ENCODE peak calls at places on chromosomes 12 and 14, in seven cellular contexts. One of them, this sample, is unnamed.
A peak's percentile ranks its signal among the peaks of the same experiment; 100 is the strongest.

GRCh38 chr12:56243731-56244181 is 13.9 kb downstream of the SLC39A5 start:
- DNase-seq in omental fat pad: no peak
- DNase-seq in WTC11: no peak
- DNase-seq in glutamatergic neuron: no peak
- DNase-seq in cardiac fibroblast: peak; percentile 29
- DNase-seq in fibroblast of lung: no peak
- DNase-seq in endodermal cell: no peak
- DNase-seq in this sample: no peak

GRCh38 chr14:78005325-78005724 is 164.8 kb upstream of the NRXN3 start:
- DNase-seq in omental fat pad: no peak
- DNase-seq in WTC11: no peak
- DNase-seq in fibroblast of lung: peak; percentile 94
- DNase-seq in glutamatergic neuron: no peak
- DNase-seq in cardiac fibroblast: peak; percentile 40
- DNase-seq in endodermal cell: no peak
- DNase-seq in this sample: no peak

GRCh38 chr14:74516451-74517155 is 23.0 kb downstream of the ISCA2 start:
- DNase-seq in glutamatergic neuron: no peak
- DNase-seq in fibroblast of lung: peak; percentile 53
- DNase-seq in omental fat pad: no peak
- DNase-seq in WTC11: peak; percentile 57
- DNase-seq in cardiac fibroblast: peak; percentile 39
- DNase-seq in endodermal cell: peak; percentile 87
- DNase-seq in this sample: no peak

GRCh38 chr12:55930771-55931316 is at the start of gene DGKA:
- DNase-seq in omental fat pad: no peak
- DNase-seq in WTC11: peak; percentile 55
- DNase-seq in glutamatergic neuron: no peak
- DNase-seq in endodermal cell: peak; percentile 86
- DNase-seq in fibroblast of lung: peak; percentile 71
- DNase-seq in cardiac fibroblast: peak; percentile 85
- DNase-seq in this sample: no peak

GRCh38 chr14:82720431-82720830 is 1186.8 kb upstream of the SEL1L start:
- DNase-seq in cardiac fibroblast: no peak
- DNase-seq in fibroblast of lung: no peak
- DNase-seq in WTC11: no peak
- DNase-seq in glutamatergic neuron: no peak
- DNase-seq in omental fat pad: no peak
- DNase-seq in endodermal cell: no peak
- DNase-seq in this sample: no peak

GRCh38 chr12:116591608-116592115 is 32.5 kb downstream of the MAP1LC3B2 start:
- DNase-seq in cardiac fibroblast: no peak
- DNase-seq in glutamatergic neuron: no peak
- DNase-seq in fibroblast of lung: peak; percentile 52
- DNase-seq in endodermal cell: no peak
- DNase-seq in omental fat pad: no peak
- DNase-seq in WTC11: no peak
- DNase-seq in this sample: no peak

GRCh38 chr12:30286345-30286926 is 409.2 kb downstream of the IPO8 start:
- DNase-seq in cardiac fibroblast: peak; percentile 70
- DNase-seq in fibroblast of lung: peak; percentile 36
- DNase-seq in glutamatergic neuron: no peak
- DNase-seq in WTC11: no peak
- DNase-seq in endodermal cell: no peak
- DNase-seq in omental fat pad: no peak
- DNase-seq in this sample: no peak

GRCh38 chr14:81341405-81342180 is 58.5 kb downstream of the STON2 start:
- DNase-seq in omental fat pad: no peak
- DNase-seq in fibroblast of lung: no peak
- DNase-seq in glutamatergic neuron: no peak
- DNase-seq in endodermal cell: no peak
- DNase-seq in WTC11: no peak
- DNase-seq in cardiac fibroblast: no peak
- DNase-seq in this sample: no peak

GRCh38 chr14:31945701-31946100 is 131.4 kb upstream of the ARHGAP5 start:
- DNase-seq in fibroblast of lung: no peak
- DNase-seq in WTC11: no peak
- DNase-seq in glutamatergic neuron: no peak
- DNase-seq in omental fat pad: no peak
- DNase-seq in cardiac fibroblast: no peak
- DNase-seq in endodermal cell: no peak
- DNase-seq in this sample: no peak

GRCh38 chr12:21371050-21371449 is 1.7 kb upstream of the IAPP start:
- DNase-seq in cardiac fibroblast: no peak
- DNase-seq in omental fat pad: no peak
- DNase-seq in glutamatergic neuron: no peak
- DNase-seq in fibroblast of lung: no peak
- DNase-seq in endodermal cell: peak; percentile 44
- DNase-seq in WTC11: no peak
- DNase-seq in this sample: no peak

GRCh38 chr14:69632154-69632553 is 20.8 kb downstream of the SUSD6 start:
- DNase-seq in omental fat pad: no peak
- DNase-seq in glutamatergic neuron: no peak
- DNase-seq in fibroblast of lung: no peak
- DNase-seq in cardiac fibroblast: no peak
- DNase-seq in WTC11: no peak
- DNase-seq in endodermal cell: peak; percentile 78
- DNase-seq in this sample: no peak

GRCh38 chr12:19220861-19221466 is 91.4 kb downstream of the PLEKHA5 start:
- DNase-seq in omental fat pad: no peak
- DNase-seq in WTC11: no peak
- DNase-seq in glutamatergic neuron: no peak
- DNase-seq in endodermal cell: no peak
- DNase-seq in cardiac fibroblast: peak; percentile 77
- DNase-seq in fibroblast of lung: peak; percentile 93
- DNase-seq in this sample: no peak

GRCh38 chr12:6326316-6326959 is 15.4 kb downstream of the TNFRSF1A start:
- DNase-seq in fibroblast of lung: no peak
- DNase-seq in glutamatergic neuron: peak; percentile 48
- DNase-seq in cardiac fibroblast: peak; percentile 77
- DNase-seq in WTC11: peak; percentile 73
- DNase-seq in omental fat pad: no peak
- DNase-seq in endodermal cell: peak; percentile 93
- DNase-seq in this sample: no peak

GRCh38 chr14:50364792-50365191 is 31.9 kb downstream of the CDKL1 start:
- DNase-seq in endodermal cell: no peak
- DNase-seq in fibroblast of lung: no peak
- DNase-seq in omental fat pad: no peak
- DNase-seq in glutamatergic neuron: no peak
- DNase-seq in WTC11: no peak
- DNase-seq in cardiac fibroblast: no peak
- DNase-seq in this sample: no peak

GRCh38 chr14:69580009-69580577 is 5.4 kb upstream of the CCDC177 start:
- DNase-seq in cardiac fibroblast: peak; percentile 98
- DNase-seq in omental fat pad: no peak
- DNase-seq in WTC11: peak; percentile 73
- DNase-seq in glutamatergic neuron: peak; percentile 58
- DNase-seq in endodermal cell: peak; percentile 91
- DNase-seq in fibroblast of lung: peak; percentile 91
- DNase-seq in this sample: no peak

GRCh38 chr12:115354007-115354452 is 670.1 kb upstream of the TBX3 start:
- DNase-seq in glutamatergic neuron: no peak
- DNase-seq in WTC11: no peak
- DNase-seq in endodermal cell: no peak
- DNase-seq in omental fat pad: no peak
- DNase-seq in cardiac fibroblast: peak; percentile 96
- DNase-seq in fibroblast of lung: peak; percentile 96
- DNase-seq in this sample: peak; percentile 85

GRCh38 chr14:73324536-73324932 is 87.2 kb downstream of the PAPLN start:
- DNase-seq in fibroblast of lung: peak; percentile 6
- DNase-seq in cardiac fibroblast: no peak
- DNase-seq in WTC11: no peak
- DNase-seq in glutamatergic neuron: no peak
- DNase-seq in endodermal cell: no peak
- DNase-seq in omental fat pad: no peak
- DNase-seq in this sample: no peak

GRCh38 chr12:95214466-95214865 is 2.8 kb downstream of the FGD6 start:
- DNase-seq in cardiac fibroblast: no peak
- DNase-seq in omental fat pad: no peak
- DNase-seq in endodermal cell: no peak
- DNase-seq in glutamatergic neuron: no peak
- DNase-seq in fibroblast of lung: no peak
- DNase-seq in WTC11: no peak
- DNase-seq in this sample: no peak

GRCh38 chr14:52602131-52602530 is 49.5 kb downstream of the GPR137C start:
- DNase-seq in WTC11: no peak
- DNase-seq in fibroblast of lung: no peak
- DNase-seq in endodermal cell: no peak
- DNase-seq in glutamatergic neuron: no peak
- DNase-seq in cardiac fibroblast: no peak
- DNase-seq in omental fat pad: no peak
- DNase-seq in this sample: no peak

GRCh38 chr12:109678732-109679131 is 34.9 kb upstream of the FAM222A start:
- DNase-seq in cardiac fibroblast: no peak
- DNase-seq in glutamatergic neuron: peak; percentile 51
- DNase-seq in fibroblast of lung: no peak
- DNase-seq in endodermal cell: peak; percentile 68
- DNase-seq in omental fat pad: no peak
- DNase-seq in WTC11: no peak
- DNase-seq in this sample: no peak

GRCh38 chr12:50659690-50660424 is 104.0 kb upstream of the ATF1 start:
- DNase-seq in endodermal cell: no peak
- DNase-seq in glutamatergic neuron: no peak
- DNase-seq in fibroblast of lung: no peak
- DNase-seq in WTC11: no peak
- DNase-seq in cardiac fibroblast: no peak
- DNase-seq in omental fat pad: no peak
- DNase-seq in this sample: no peak

GRCh38 chr12:117192057-117192456 is 1.8 kb upstream of the FBXO21 start:
- DNase-seq in glutamatergic neuron: no peak
- DNase-seq in cardiac fibroblast: peak; percentile 46
- DNase-seq in endodermal cell: peak; percentile 76
- DNase-seq in WTC11: no peak
- DNase-seq in omental fat pad: no peak
- DNase-seq in fibroblast of lung: no peak
- DNase-seq in this sample: no peak

GRCh38 chr12:111174283-111175108 is 194.4 kb downstream of the PHETA1 start:
- DNase-seq in endodermal cell: peak; percentile 70
- DNase-seq in cardiac fibroblast: no peak
- DNase-seq in fibroblast of lung: no peak
- DNase-seq in WTC11: peak; percentile 24
- DNase-seq in glutamatergic neuron: no peak
- DNase-seq in omental fat pad: no peak
- DNase-seq in this sample: no peak

GRCh38 chr14:49220492-49220891 is 365.7 kb downstream of the RPS29 start:
- DNase-seq in cardiac fibroblast: no peak
- DNase-seq in glutamatergic neuron: no peak
- DNase-seq in fibroblast of lung: peak; percentile 8
- DNase-seq in omental fat pad: no peak
- DNase-seq in endodermal cell: no peak
- DNase-seq in WTC11: no peak
- DNase-seq in this sample: no peak

GRCh38 chr14:101791919-101792572 is 30.5 kb downstream of the PPP2R5C start:
- DNase-seq in WTC11: no peak
- DNase-seq in glutamatergic neuron: no peak
- DNase-seq in cardiac fibroblast: peak; percentile 66
- DNase-seq in omental fat pad: no peak
- DNase-seq in fibroblast of lung: peak; percentile 61
- DNase-seq in endodermal cell: no peak
- DNase-seq in this sample: no peak

DNA sequence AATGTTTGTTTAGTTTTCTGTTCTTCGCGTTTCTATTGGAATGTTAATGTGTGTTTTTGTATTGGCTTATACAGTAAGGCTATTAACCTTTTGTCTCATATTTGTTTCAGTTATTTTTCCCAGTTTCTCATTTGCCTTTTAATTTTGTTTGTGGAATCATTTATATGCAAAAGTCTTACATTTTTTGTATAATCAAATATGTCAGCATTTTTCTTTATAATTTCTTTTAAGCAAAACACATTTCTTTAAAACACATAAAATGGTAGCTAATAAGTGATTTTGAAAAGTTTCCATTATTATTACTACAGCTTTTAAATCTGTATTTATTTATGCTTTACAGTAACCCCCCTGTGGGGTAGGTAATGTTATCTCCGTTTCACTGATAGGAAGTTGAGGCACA is 433.8 kb downstream of the RAD51B start:
- DNase-seq in omental fat pad: no peak
- DNase-seq in cardiac fibroblast: no peak
- DNase-seq in WTC11: no peak
- DNase-seq in glutamatergic neuron: no peak
- DNase-seq in fibroblast of lung: no peak
- DNase-seq in endodermal cell: no peak
- DNase-seq in this sample: no peak
- TF ChIP-seq CTCF in omental fat pad: no peak
- TF ChIP-seq CTCF in cardiac fibroblast: no peak
- TF ChIP-seq CTCF in WTC11: no peak
- TF ChIP-seq CTCF in glutamatergic neuron: no peak
- TF ChIP-seq CTCF in fibroblast of lung: no peak
- TF ChIP-seq CTCF in endodermal cell: no peak
- TF ChIP-seq CTCF in this sample: no peak

GRCh38 chr14:30185832-30186231 is 258.2 kb upstream of the PRKD1 start:
- DNase-seq in omental fat pad: no peak
- DNase-seq in WTC11: no peak
- DNase-seq in endodermal cell: no peak
- DNase-seq in fibroblast of lung: no peak
- DNase-seq in cardiac fibroblast: no peak
- DNase-seq in glutamatergic neuron: no peak
- DNase-seq in this sample: no peak
- TF ChIP-seq CTCF in omental fat pad: no peak
- TF ChIP-seq CTCF in WTC11: peak; percentile 21
- TF ChIP-seq CTCF in endodermal cell: peak; percentile 72
- TF ChIP-seq CTCF in fibroblast of lung: no peak
- TF ChIP-seq CTCF in cardiac fibroblast: peak; percentile 33
- TF ChIP-seq CTCF in glutamatergic neuron: peak; percentile 64
- TF ChIP-seq CTCF in this sample: no peak

GRCh38 chr12:23055004-23055403 is 430.0 kb downstream of the ETNK1 start:
- DNase-seq in WTC11: peak; percentile 67
- DNase-seq in glutamatergic neuron: peak; percentile 51
- DNase-seq in cardiac fibroblast: peak; percentile 3
- DNase-seq in endodermal cell: peak; percentile 93
- DNase-seq in fibroblast of lung: peak; percentile 15
- DNase-seq in omental fat pad: no peak
- DNase-seq in this sample: no peak
- TF ChIP-seq CTCF in WTC11: peak; percentile 47
- TF ChIP-seq CTCF in glutamatergic neuron: peak; percentile 33
- TF ChIP-seq CTCF in cardiac fibroblast: peak; percentile 68
- TF ChIP-seq CTCF in endodermal cell: peak; percentile 100
- TF ChIP-seq CTCF in fibroblast of lung: peak; percentile 27
- TF ChIP-seq CTCF in omental fat pad: no peak
- TF ChIP-seq CTCF in this sample: peak; percentile 40

GRCh38 chr12:92408072-92408900 is 262.6 kb upstream of the BTG1 start:
- DNase-seq in fibroblast of lung: no peak
- DNase-seq in endodermal cell: peak; percentile 90
- DNase-seq in cardiac fibroblast: peak; percentile 41
- DNase-seq in WTC11: peak; percentile 55
- DNase-seq in omental fat pad: no peak
- DNase-seq in glutamatergic neuron: peak; percentile 37
- DNase-seq in this sample: no peak
- TF ChIP-seq CTCF in fibroblast of lung: peak; percentile 76
- TF ChIP-seq CTCF in endodermal cell: peak; percentile 77
- TF ChIP-seq CTCF in cardiac fibroblast: peak; percentile 42
- TF ChIP-seq CTCF in WTC11: peak; percentile 19
- TF ChIP-seq CTCF in omental fat pad: no peak
- TF ChIP-seq CTCF in glutamatergic neuron: peak; percentile 30
- TF ChIP-seq CTCF in this sample: peak; percentile 32

DNA sequence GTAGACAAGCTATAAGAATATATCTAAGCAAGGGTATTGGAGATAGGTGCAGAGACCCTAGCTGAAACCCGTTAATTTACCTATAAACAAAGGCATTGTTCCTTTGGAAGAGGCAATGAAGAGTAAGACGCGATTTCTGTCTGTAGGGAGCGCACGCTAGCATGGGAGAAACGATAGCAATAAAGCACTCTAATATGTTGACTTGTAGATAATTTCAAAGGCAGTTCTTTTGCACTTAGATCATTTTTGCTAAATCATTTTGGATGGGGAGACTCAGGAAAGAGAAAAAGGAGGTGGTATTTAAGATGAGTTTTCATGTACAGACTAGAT is 648 bp downstream of the CCDC77 start:
- DNase-seq in endodermal cell: peak; percentile 68
- DNase-seq in glutamatergic neuron: no peak
- DNase-seq in cardiac fibroblast: peak; percentile 41
- DNase-seq in fibroblast of lung: peak; percentile 26
- DNase-seq in omental fat pad: no peak
- DNase-seq in WTC11: peak; percentile 16
- DNase-seq in this sample: no peak
- TF ChIP-seq CTCF in endodermal cell: peak; percentile 73
- TF ChIP-seq CTCF in glutamatergic neuron: no peak
- TF ChIP-seq CTCF in cardiac fibroblast: peak; percentile 33
- TF ChIP-seq CTCF in fibroblast of lung: peak; percentile 50
- TF ChIP-seq CTCF in omental fat pad: no peak
- TF ChIP-seq CTCF in WTC11: no peak
- TF ChIP-seq CTCF in this sample: peak; percentile 41

This sample was measured in osteocyte.